ENCODE peak calls at places on chromosomes 6 and 20, in seven cellular contexts. One of them, this sample, is unnamed.

GRCh38 chr20:62636446-62636845 is 5.9 kb upstream of the SLCO4A1 start:
- DNase-seq in ELR: no peak
- DNase-seq in HepG2: no peak
- DNase-seq in activated CD4-positive, alpha-beta T cell treated with anti-CD3 and anti-CD28 coated beads, Interleukin-2, amount 10 ng/mL, durations not matched to agents 7 days and 5 days: peak; percentile 44
- DNase-seq in EL: no peak
- DNase-seq in AG04449: no peak
- DNase-seq in activated T-cell treated with anti-CD3 and anti-CD28 coated beads, Interleukin-2, amount 50 U/mL, for 1 hour: no peak
- DNase-seq in this sample: no peak

GRCh38 chr20:2559641-2560040 is 23.3 kb downstream of the TMC2 start:
- DNase-seq in EL: no peak
- DNase-seq in activated T-cell treated with anti-CD3 and anti-CD28 coated beads, Interleukin-2, amount 50 U/mL, for 1 hour: no peak
- DNase-seq in HepG2: no peak
- DNase-seq in AG04449: no peak
- DNase-seq in ELR: no peak
- DNase-seq in activated CD4-positive, alpha-beta T cell treated with anti-CD3 and anti-CD28 coated beads, Interleukin-2, amount 10 ng/mL, durations not matched to agents 7 days and 5 days: no peak
- DNase-seq in this sample: no peak

GRCh38 chr20:61665746-61666470 is 399.8 kb downstream of the TAF4 start:
- DNase-seq in AG04449: no peak
- DNase-seq in EL: no peak
- DNase-seq in activated T-cell treated with anti-CD3 and anti-CD28 coated beads, Interleukin-2, amount 50 U/mL, for 1 hour: no peak
- DNase-seq in ELR: no peak
- DNase-seq in HepG2: no peak
- DNase-seq in activated CD4-positive, alpha-beta T cell treated with anti-CD3 and anti-CD28 coated beads, Interleukin-2, amount 10 ng/mL, durations not matched to agents 7 days and 5 days: no peak
- DNase-seq in this sample: no peak

GRCh38 chr6:90156861-90157260 is 139.8 kb downstream of the BACH2 start:
- DNase-seq in activated T-cell treated with anti-CD3 and anti-CD28 coated beads, Interleukin-2, amount 50 U/mL, for 1 hour: no peak
- DNase-seq in HepG2: no peak
- DNase-seq in activated CD4-positive, alpha-beta T cell treated with anti-CD3 and anti-CD28 coated beads, Interleukin-2, amount 10 ng/mL, durations not matched to agents 7 days and 5 days: peak; percentile 65
- DNase-seq in EL: no peak
- DNase-seq in ELR: no peak
- DNase-seq in AG04449: no peak
- DNase-seq in this sample: peak; percentile 54

GRCh38 chr20:40524071-40524470 is 165.0 kb downstream of the MAFB start:
- DNase-seq in ELR: no peak
- DNase-seq in activated CD4-positive, alpha-beta T cell treated with anti-CD3 and anti-CD28 coated beads, Interleukin-2, amount 10 ng/mL, durations not matched to agents 7 days and 5 days: no peak
- DNase-seq in activated T-cell treated with anti-CD3 and anti-CD28 coated beads, Interleukin-2, amount 50 U/mL, for 1 hour: no peak
- DNase-seq in EL: no peak
- DNase-seq in HepG2: no peak
- DNase-seq in AG04449: no peak
- DNase-seq in this sample: no peak

GRCh38 chr6:70131528-70131927 is 171.4 kb downstream of the COL9A1 start:
- DNase-seq in ELR: no peak
- DNase-seq in HepG2: no peak
- DNase-seq in EL: no peak
- DNase-seq in activated CD4-positive, alpha-beta T cell treated with anti-CD3 and anti-CD28 coated beads, Interleukin-2, amount 10 ng/mL, durations not matched to agents 7 days and 5 days: no peak
- DNase-seq in AG04449: no peak
- DNase-seq in activated T-cell treated with anti-CD3 and anti-CD28 coated beads, Interleukin-2, amount 50 U/mL, for 1 hour: no peak
- DNase-seq in this sample: no peak

GRCh38 chr6:142112451-142113061 is 20.2 kb upstream of the GJE1 start:
- DNase-seq in activated CD4-positive, alpha-beta T cell treated with anti-CD3 and anti-CD28 coated beads, Interleukin-2, amount 10 ng/mL, durations not matched to agents 7 days and 5 days: peak; percentile 78
- DNase-seq in AG04449: peak; percentile 16
- DNase-seq in activated T-cell treated with anti-CD3 and anti-CD28 coated beads, Interleukin-2, amount 50 U/mL, for 1 hour: peak; percentile 54
- DNase-seq in EL: peak; percentile 72
- DNase-seq in ELR: peak; percentile 86
- DNase-seq in HepG2: peak; percentile 72
- DNase-seq in this sample: peak; percentile 55

GRCh38 chr6:10690651-10691445 is 3.6 kb downstream of the C6orf52 start:
- DNase-seq in ELR: no peak
- DNase-seq in AG04449: no peak
- DNase-seq in EL: no peak
- DNase-seq in HepG2: no peak
- DNase-seq in activated T-cell treated with anti-CD3 and anti-CD28 coated beads, Interleukin-2, amount 50 U/mL, for 1 hour: no peak
- DNase-seq in activated CD4-positive, alpha-beta T cell treated with anti-CD3 and anti-CD28 coated beads, Interleukin-2, amount 10 ng/mL, durations not matched to agents 7 days and 5 days: no peak
- DNase-seq in this sample: no peak

This sample was measured in CD4-positive, alpha-beta memory T cell.